ENCODE peak calls at places on chromosomes 13 and 19, in seven cellular contexts. B, N, F, G, I, V and O are unnamed samples.

GRCh38 chr19:28519950-28520861 is 692.7 kb downstream of the UQCRFS1 start:
- DNase-seq in B (no peak), N (no peak), F (no peak), G (no peak), I (no peak), V (no peak), O (no peak)

GRCh38 chr19:45191324-45191845 is 12.8 kb downstream of the BLOC1S3 start:
- DNase-seq in B (no peak), N (no peak), F (no peak), G (peak), I (no peak), V (no peak), O (no peak)

GRCh38 chr13:109776575-109776974 is 9.8 kb downstream of the IRS2 start:
- DNase-seq in B (no peak), N (no peak), F (no peak), G (no peak), I (no peak), V (no peak), O (no peak)

GRCh38 chr19:30439271-30439750 is 67.1 kb downstream of the ZNF536 start:
- DNase-seq in B (no peak), N (no peak), F (no peak), G (no peak), I (no peak), V (no peak), O (no peak)

GRCh38 chr13:107203146-107203847 is 635.4 kb upstream of the ARGLU1 start:
- DNase-seq in B (peak), N (peak), F (no peak), G (no peak), I (peak), V (peak), O (no peak)

GRCh38 chr19:42202290-42202867 is 15.1 kb downstream of the DEDD2 start:
- DNase-seq in B (no peak), N (no peak), F (no peak), G (no peak), I (no peak), V (no peak), O (no peak)

GRCh38 chr13:32639502-32640105 is 53.4 kb downstream of the PDS5B start:
- DNase-seq in B (no peak), N (peak), F (peak), G (peak), I (peak), V (peak), O (no peak)

GRCh38 chr13:66995366-66995663 is 234.8 kb downstream of the PCDH9 start:
- DNase-seq in B (no peak), N (no peak), F (no peak), G (no peak), I (no peak), V (no peak), O (no peak)

GRCh38 chr19:32519023-32519422 is 62.0 kb upstream of the PDCD5 start:
- DNase-seq in B (no peak), N (peak), F (no peak), G (no peak), I (no peak), V (no peak), O (no peak)

GRCh38 chr13:40539954-40540706 is 126.3 kb downstream of the FOXO1 start:
- DNase-seq in B (no peak), N (peak), F (no peak), G (no peak), I (peak), V (peak), O (no peak)

GRCh38 chr19:33798701-33799111 is 2.0 kb downstream of the KCTD15 start:
- DNase-seq in B (no peak), N (peak), F (no peak), G (no peak), I (no peak), V (no peak), O (no peak)

GRCh38 chr19:2627319-2627829 is 75.1 kb downstream of the GNG7 start:
- DNase-seq in B (peak), N (peak), F (no peak), G (peak), I (peak), V (peak), O (peak)

GRCh38 chr19:4911786-4912672 is 2.7 kb downstream of the UHRF1 start:
- DNase-seq in B (peak), N (peak), F (no peak), G (peak), I (peak), V (peak), O (no peak)

GRCh38 chr19:1811472-1811894 is 593 bp downstream of the ATP8B3 start:
- DNase-seq in B (peak), N (peak), F (no peak), G (peak), I (peak), V (peak), O (peak)

GRCh38 chr19:14102102-14102696 is 11.6 kb upstream of the SAMD1 start:
- DNase-seq in B (no peak), N (peak), F (no peak), G (no peak), I (no peak), V (no peak), O (no peak)

GRCh38 chr19:47280183-47280797 is 5.6 kb downstream of the INAFM1 start:
- DNase-seq in B (no peak), N (peak), F (no peak), G (no peak), I (peak), V (peak), O (no peak)

GRCh38 chr19:49496574-49497008 is 357 bp downstream of the RPS11 start:
- DNase-seq in B (no peak), N (no peak), F (no peak), G (no peak), I (no peak), V (no peak), O (no peak)

GRCh38 chr19:2305424-2305823 is 2.5 kb downstream of the LINGO3 start:
- DNase-seq in B (no peak), N (no peak), F (no peak), G (no peak), I (no peak), V (no peak), O (no peak)

GRCh38 chr19:51020988-51021651 is 1.6 kb upstream of the KLK10 start:
- DNase-seq in B (no peak), N (peak), F (no peak), G (peak), I (peak), V (peak), O (peak)

GRCh38 chr19:1038995-1039645 is 787 bp upstream of the ABCA7 start:
- DNase-seq in B (peak), N (no peak), F (no peak), G (no peak), I (no peak), V (no peak), O (no peak)

GRCh38 chr13:110347535-110348308 is 40.6 kb downstream of the COL4A2 start:
- DNase-seq in B (no peak), N (peak), F (no peak), G (peak), I (peak), V (peak), O (no peak)

GRCh38 chr19:5985098-5985783 is 7.3 kb upstream of the RANBP3 start:
- DNase-seq in B (no peak), N (peak), F (no peak), G (no peak), I (no peak), V (no peak), O (no peak)

GRCh38 chr19:29566496-29567054 is 39.5 kb upstream of the POP4 start:
- DNase-seq in B (no peak), N (no peak), F (no peak), G (no peak), I (no peak), V (no peak), O (no peak)

GRCh38 chr13:105894711-105895110 is 640.8 kb downstream of the EFNB2 start:
- DNase-seq in B (no peak), N (no peak), F (no peak), G (no peak), I (no peak), V (no peak), O (no peak)

DNA sequence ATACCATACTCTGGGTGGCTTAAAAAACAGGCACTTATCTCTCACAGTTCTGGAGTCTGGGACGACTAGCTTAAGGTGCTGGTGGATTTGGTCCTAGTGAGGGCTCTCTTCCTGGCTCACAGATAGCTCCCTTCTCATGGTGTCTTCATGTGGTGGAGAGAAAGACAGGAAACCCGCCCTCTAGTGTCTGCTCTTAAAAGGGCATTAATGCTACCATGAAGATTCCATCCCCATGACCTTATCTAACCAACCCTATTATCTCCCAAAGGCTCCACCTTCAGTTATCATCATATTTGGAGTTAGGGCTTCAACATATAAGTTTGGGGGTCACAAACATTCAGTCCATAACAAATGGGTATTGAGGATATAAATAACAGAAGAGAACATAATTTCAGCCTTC is 139.4 kb downstream of the HS6ST3 start:
- DNase-seq in B (no peak), N (peak), F (no peak), G (no peak), I (no peak), V (peak), O (no peak)
- TF ChIP-seq CTCF in B (peak), N (peak), F (peak), G (no peak), I (no peak), V (peak), O (peak)

GRCh38 chr19:44007473-44007872 is 4.7 kb downstream of the ZNF230 start:
- DNase-seq in B (no peak), N (no peak), F (no peak), G (no peak), I (no peak), V (no peak), O (no peak)

GRCh38 chr19:44005968-44006367 is 3.2 kb downstream of the ZNF230 start:
- DNase-seq in B (no peak), N (peak), F (no peak), G (no peak), I (no peak), V (no peak), O (no peak)

GRCh38 chr19:44002566-44003460 is at the start of gene ZNF230:
- DNase-seq in B (peak), N (peak), F (peak), G (peak), I (peak), V (peak), O (peak)

GRCh38 chr19:44002212-44002565 is 568 bp upstream of the ZNF230 start:
- DNase-seq in B (no peak), N (peak), F (no peak), G (no peak), I (no peak), V (no peak), O (no peak)

GRCh38 chr19:44003461-44004134 is 841 bp downstream of the ZNF230 start:
- DNase-seq in B (no peak), N (peak), F (no peak), G (no peak), I (peak), V (no peak), O (no peak)
- TF ChIP-seq CTCF in B (no peak), N (no peak), F (no peak), G (no peak), I (no peak), V (no peak), O (peak)

GRCh38 chr13:26882731-26883130 is 122.1 kb upstream of the GPR12 start:
- DNase-seq in B (no peak), N (no peak), F (no peak), G (no peak), I (no peak), V (no peak), O (no peak)
- TF ChIP-seq CTCF in B (no peak), N (no peak), F (no peak), G (no peak), I (no peak), V (no peak), O (no peak)

GRCh38 chr19:23283925-23284324 is 33.7 kb upstream of the ZNF724 start:
- DNase-seq in B (no peak), N (peak), F (no peak), G (peak), I (peak), V (peak), O (no peak)

GRCh38 chr19:23281663-23282276 is 31.6 kb upstream of the ZNF724 start:
- DNase-seq in B (no peak), N (no peak), F (no peak), G (no peak), I (no peak), V (no peak), O (no peak)

GRCh38 chr19:23287620-23288019 is 37.4 kb upstream of the ZNF724 start:
- DNase-seq in B (no peak), N (no peak), F (no peak), G (no peak), I (no peak), V (peak), O (no peak)

GRCh38 chr19:23285948-23286347 is 35.8 kb upstream of the ZNF724 start:
- DNase-seq in B (no peak), N (no peak), F (no peak), G (no peak), I (no peak), V (no peak), O (no peak)

GRCh38 chr19:23286477-23286876 is 36.3 kb upstream of the ZNF724 start:
- DNase-seq in B (no peak), N (no peak), F (no peak), G (no peak), I (no peak), V (peak), O (no peak)
- TF ChIP-seq CTCF in B (no peak), N (peak), F (peak), G (no peak), I (no peak), V (no peak), O (no peak)